ENCODE peak calls at places on chromosomes 1 and 21, in six cellular contexts. J, O, X, U, H and N are unnamed samples.

GRCh38 chr1:33007190-33008050 is 29.3 kb downstream of the AK2 start:
- DNase-seq in X (peak; percentile 79), H (peak; percentile 18), O (peak; percentile 36), J (peak; percentile 51), U (no peak), N (no peak)

GRCh38 chr21:34514576-34515135 is 2.6 kb upstream of the KCNE1 start:
- DNase-seq in U (no peak), O (no peak), J (no peak), X (no peak), H (no peak), N (no peak)

GRCh38 chr1:165629848-165630628 is 996 bp upstream of the MGST3 start:
- DNase-seq in J (peak; percentile 75), X (no peak), O (no peak), U (no peak), H (no peak), N (no peak)

GRCh38 chr1:201649776-201650607 is 111.1 kb downstream of the NAV1 start:
- DNase-seq in X (no peak), U (peak; percentile 90), H (peak; percentile 61), O (peak; percentile 80), J (peak; percentile 72), N (peak; percentile 81)

GRCh38 chr1:202656057-202656456 is 54.2 kb downstream of the SYT2 start:
- DNase-seq in J (no peak), U (no peak), H (peak; percentile 53), O (no peak), X (peak; percentile 40), N (no peak)

GRCh38 chr1:200028586-200029034 is 1.1 kb downstream of the NR5A2 start:
- DNase-seq in O (no peak), H (no peak), J (no peak), U (no peak), X (no peak), N (no peak)

GRCh38 chr1:231420299-231420958 is 1.7 kb downstream of the EGLN1 start:
- DNase-seq in O (no peak), X (no peak), U (no peak), H (peak; percentile 11), J (peak; percentile 41), N (no peak)

GRCh38 chr1:11913291-11913690 is 12.9 kb downstream of the KIAA2013 start:
- DNase-seq in H (no peak), O (no peak), U (no peak), X (no peak), J (no peak), N (no peak)

GRCh38 chr21:28099296-28099695 is 893.4 kb downstream of the LTN1 start:
- DNase-seq in O (no peak), J (no peak), U (peak; percentile 74), X (no peak), H (no peak), N (peak; percentile 40)

GRCh38 chr1:29121951-29122661 is 1.6 kb downstream of the TMEM200B start:
- DNase-seq in J (no peak), H (peak; percentile 32), X (no peak), U (no peak), O (no peak), N (peak; percentile 80)

GRCh38 chr1:175599212-175599681 is 144.1 kb downstream of the TNR start:
- DNase-seq in X (no peak), H (no peak), U (no peak), J (no peak), O (no peak), N (no peak)

GRCh38 chr21:34279883-34280282 is 83.9 kb upstream of the KCNE2 start:
- DNase-seq in O (no peak), U (no peak), H (no peak), X (no peak), J (no peak), N (no peak)

GRCh38 chr1:147504801-147505303 is 36.4 kb upstream of the BCL9 start:
- DNase-seq in J (peak; percentile 88), X (no peak), U (no peak), O (no peak), H (peak; percentile 41), N (peak; percentile 64)

GRCh38 chr1:20666804-20667203 is 5.6 kb upstream of the DDOST start:
- DNase-seq in U (no peak), O (no peak), J (peak; percentile 25), H (no peak), X (peak; percentile 15), N (no peak)

GRCh38 chr1:106378261-106378660 is 678.2 kb upstream of the PRMT6 start:
- DNase-seq in O (no peak), X (no peak), U (no peak), H (no peak), J (no peak), N (no peak)

GRCh38 chr21:31991356-31992331 is 118.8 kb downstream of the HUNK start:
- DNase-seq in O (no peak), U (no peak), J (no peak), X (peak; percentile 1), H (peak; percentile 45), N (no peak)